ENCODE peak calls at places on chromosomes 16 and 17, in four cellular contexts. One of them, this sample, is unnamed.

GRCh38 chr17:75900691-75901533 is 3.8 kb downstream of the MRPL38 start:
- DNase-seq in Karpas-422: no peak
- DNase-seq in cardiac muscle cell: no peak
- DNase-seq in HAP-1: no peak
- DNase-seq in this sample: no peak

GRCh38 chr17:1002412-1002753 is 5.5 kb downstream of the TIMM22 start:
- DNase-seq in Karpas-422: no peak
- DNase-seq in cardiac muscle cell: no peak
- DNase-seq in HAP-1: no peak
- DNase-seq in this sample: no peak

GRCh38 chr16:89779917-89780316 is 36.5 kb downstream of the FANCA start:
- DNase-seq in Karpas-422: no peak
- DNase-seq in cardiac muscle cell: no peak
- DNase-seq in HAP-1: no peak
- DNase-seq in this sample: no peak

GRCh38 chr17:57372156-57372555 is 115.8 kb downstream of the MSI2 start:
- DNase-seq in HAP-1: no peak
- DNase-seq in Karpas-422: no peak
- DNase-seq in cardiac muscle cell: peak
- DNase-seq in this sample: no peak

GRCh38 chr17:73710095-73710592 is 65.9 kb upstream of the SDK2 start:
- DNase-seq in cardiac muscle cell: peak
- DNase-seq in HAP-1: peak
- DNase-seq in Karpas-422: peak
- DNase-seq in this sample: peak

GRCh38 chr17:80861360-80861861 is 130.2 kb upstream of the CHMP6 start:
- DNase-seq in HAP-1: no peak
- DNase-seq in cardiac muscle cell: no peak
- DNase-seq in Karpas-422: no peak
- DNase-seq in this sample: no peak

GRCh38 chr17:77126519-77126918 is 14.2 kb upstream of the SEC14L1 start:
- DNase-seq in Karpas-422: no peak
- DNase-seq in cardiac muscle cell: no peak
- DNase-seq in HAP-1: no peak
- DNase-seq in this sample: no peak

GRCh38 chr17:80891096-80892018 is 100.3 kb upstream of the CHMP6 start:
- DNase-seq in HAP-1: no peak
- DNase-seq in cardiac muscle cell: peak
- DNase-seq in Karpas-422: no peak
- DNase-seq in this sample: peak

GRCh38 chr16:65229191-65229662 is 107.4 kb upstream of the CDH11 start:
- DNase-seq in HAP-1: no peak
- DNase-seq in Karpas-422: no peak
- DNase-seq in cardiac muscle cell: peak
- DNase-seq in this sample: no peak

GRCh38 chr17:77825621-77826020 is 132.9 kb upstream of the TNRC6C start:
- DNase-seq in HAP-1: no peak
- DNase-seq in Karpas-422: no peak
- DNase-seq in cardiac muscle cell: no peak
- DNase-seq in this sample: no peak

GRCh38 chr17:65370669-65371126 is 190.8 kb downstream of the AXIN2 start:
- DNase-seq in cardiac muscle cell: no peak
- DNase-seq in Karpas-422: peak
- DNase-seq in HAP-1: no peak
- DNase-seq in this sample: peak
- H3K4me3 ChIP-seq in cardiac muscle cell: no peak
- H3K4me3 ChIP-seq in Karpas-422: no peak
- H3K4me3 ChIP-seq in HAP-1: no peak
- H3K4me3 ChIP-seq in this sample: no peak

GRCh38 chr16:77894054-77894632 is 105.8 kb downstream of the VAT1L start:
- DNase-seq in HAP-1: no peak
- DNase-seq in Karpas-422: no peak
- DNase-seq in cardiac muscle cell: no peak
- DNase-seq in this sample: no peak

GRCh38 chr16:77885596-77886295 is 97.4 kb downstream of the VAT1L start:
- DNase-seq in cardiac muscle cell: no peak
- DNase-seq in HAP-1: no peak
- DNase-seq in Karpas-422: no peak
- DNase-seq in this sample: no peak

GRCh38 chr16:77890075-77890474 is 101.7 kb downstream of the VAT1L start:
- DNase-seq in Karpas-422: peak
- DNase-seq in HAP-1: no peak
- DNase-seq in cardiac muscle cell: no peak
- DNase-seq in this sample: peak

DNA sequence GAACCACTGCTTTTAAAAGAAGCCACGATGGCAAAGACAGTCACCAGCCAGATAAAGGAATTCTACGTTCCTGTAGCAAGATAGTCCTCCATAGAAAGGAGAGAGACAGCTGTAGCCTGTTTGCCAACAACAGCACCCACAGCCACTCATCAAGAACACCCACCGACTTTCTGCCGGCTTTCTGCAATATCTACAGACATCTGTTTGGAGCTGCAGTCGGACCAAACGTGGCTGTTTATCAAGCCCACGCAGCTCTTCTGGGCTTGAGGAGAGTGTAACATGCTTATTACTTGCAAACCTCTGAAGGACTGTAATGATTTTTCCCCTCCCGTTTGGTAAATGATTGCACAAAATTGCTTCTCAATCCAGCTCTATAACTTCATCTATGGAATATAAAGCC is 100.4 kb downstream of the VAT1L start:
- DNase-seq in cardiac muscle cell: no peak
- DNase-seq in Karpas-422: no peak
- DNase-seq in HAP-1: no peak
- DNase-seq in this sample: no peak
- H3K4me3 ChIP-seq in cardiac muscle cell: no peak
- H3K4me3 ChIP-seq in Karpas-422: no peak
- H3K4me3 ChIP-seq in HAP-1: no peak
- H3K4me3 ChIP-seq in this sample: no peak

GRCh38 chr17:42782402-42783061 is 2.1 kb downstream of the WNK4 start:
- DNase-seq in Karpas-422: no peak
- DNase-seq in HAP-1: no peak
- DNase-seq in cardiac muscle cell: no peak
- DNase-seq in this sample: no peak

GRCh38 chr17:42783778-42784138 is 3.3 kb downstream of the WNK4 start:
- DNase-seq in HAP-1: no peak
- DNase-seq in Karpas-422: no peak
- DNase-seq in cardiac muscle cell: no peak
- DNase-seq in this sample: no peak

GRCh38 chr17:42784361-42784760 is 4.0 kb downstream of the WNK4 start:
- DNase-seq in cardiac muscle cell: no peak
- DNase-seq in HAP-1: no peak
- DNase-seq in Karpas-422: no peak
- DNase-seq in this sample: peak

GRCh38 chr17:42781639-42782401 is 1.4 kb downstream of the WNK4 start:
- DNase-seq in Karpas-422: no peak
- DNase-seq in cardiac muscle cell: no peak
- DNase-seq in HAP-1: no peak
- DNase-seq in this sample: no peak

GRCh38 chr17:42783062-42783777 is 2.8 kb downstream of the WNK4 start:
- DNase-seq in cardiac muscle cell: peak
- DNase-seq in Karpas-422: no peak
- DNase-seq in HAP-1: no peak
- DNase-seq in this sample: no peak
- H3K4me3 ChIP-seq in cardiac muscle cell: no peak
- H3K4me3 ChIP-seq in Karpas-422: no peak
- H3K4me3 ChIP-seq in HAP-1: no peak
- H3K4me3 ChIP-seq in this sample: no peak

GRCh38 chr16:87778476-87778829 is 12.7 kb upstream of the KLHDC4 start:
- DNase-seq in cardiac muscle cell: no peak
- DNase-seq in Karpas-422: no peak
- DNase-seq in HAP-1: no peak
- DNase-seq in this sample: peak
- H3K4me3 ChIP-seq in cardiac muscle cell: no peak
- H3K4me3 ChIP-seq in Karpas-422: peak
- H3K4me3 ChIP-seq in HAP-1: peak
- H3K4me3 ChIP-seq in this sample: peak

This sample was measured in NB4.